ENCODE peak calls at places on chromosomes 11 and 22, in four cellular contexts. U is Peyer's patch, Z is stomach, Q is IMR-90. K is an unnamed sample.
A peak's percentile ranks its signal among the peaks of the same experiment; 100 is the strongest.

GRCh38 chr22:27918351-27919221 is 470 bp downstream of the PITPNB start:
- DNase-seq in U (peak; percentile 62), Z (peak; percentile 33), Q (peak; percentile 45), K (no peak)

GRCh38 chr22:48897638-48897954 is 930.1 kb downstream of the BRD1 start:
- DNase-seq in U (no peak), Z (peak; percentile 20), Q (no peak), K (no peak)

GRCh38 chr11:132586801-132587200 is 945.5 kb downstream of the OPCML start:
- DNase-seq in U (no peak), Z (no peak), Q (peak; percentile 50), K (no peak)

GRCh38 chr22:44825310-44826150 is 73.2 kb downstream of the ARHGAP8 start:
- DNase-seq in U (no peak), Z (no peak), Q (no peak), K (no peak)

GRCh38 chr22:18965526-18966421 is 29.7 kb upstream of the PRODH start:
- DNase-seq in U (no peak), Z (no peak), Q (no peak), K (no peak)

GRCh38 chr22:30015846-30016245 is 64.4 kb upstream of the HORMAD2 start:
- DNase-seq in U (no peak), Z (no peak), Q (peak; percentile 95), K (no peak)

GRCh38 chr22:50705219-50705691 is 32.6 kb downstream of the SHANK3 start:
- DNase-seq in U (no peak), Z (peak; percentile 33), Q (peak; percentile 70), K (peak; percentile 54)

GRCh38 chr11:15657264-15657663 is 542.5 kb downstream of the INSC start:
- DNase-seq in U (no peak), Z (no peak), Q (no peak), K (no peak)

GRCh38 chr11:57546869-57547518 is 9.6 kb downstream of the SMTNL1 start:
- DNase-seq in U (no peak), Z (no peak), Q (peak; percentile 72), K (no peak)

GRCh38 chr22:41913842-41914534 is 886 bp downstream of the SHISA8 start:
- DNase-seq in U (no peak), Z (no peak), Q (no peak), K (no peak)

GRCh38 chr11:99988105-99988907 is 698.8 kb upstream of the ARHGAP42 start:
- DNase-seq in U (no peak), Z (no peak), Q (no peak), K (no peak)

GRCh38 chr11:127677813-127678212 is 677.2 kb upstream of the KIRREL3 start:
- DNase-seq in U (no peak), Z (no peak), Q (no peak), K (no peak)

GRCh38 chr11:131467645-131468270 is 97.3 kb downstream of the NTM start:
- DNase-seq in U (no peak), Z (no peak), Q (no peak), K (no peak)

GRCh38 chr11:19938051-19938856 is 222.0 kb downstream of the DBX1 start:
- DNase-seq in U (peak; percentile 77), Z (peak; percentile 53), Q (peak; percentile 54), K (no peak)

GRCh38 chr11:117187428-117187798 is 8.9 kb downstream of the SIDT2 start:
- DNase-seq in U (peak; percentile 41), Z (peak; percentile 25), Q (no peak), K (no peak)

GRCh38 chr11:37394236-37394870 is 796.3 kb upstream of the RAG2 start:
- DNase-seq in U (no peak), Z (no peak), Q (no peak), K (no peak)

GRCh38 chr22:20748820-20749428 is 25.0 kb upstream of the SERPIND1 start:
- DNase-seq in U (peak; percentile 68), Z (no peak), Q (peak; percentile 52), K (no peak)

GRCh38 chr11:62151737-62152102 is 27.9 kb downstream of the INCENP start:
- DNase-seq in U (peak; percentile 27), Z (peak; percentile 21), Q (no peak), K (no peak)

GRCh38 chr11:635945-636510 is 1.0 kb upstream of the DRD4 start:
- DNase-seq in U (no peak), Z (no peak), Q (no peak), K (no peak)

GRCh38 chr11:638616-639323 is 1.7 kb downstream of the DRD4 start:
- DNase-seq in U (no peak), Z (no peak), Q (no peak), K (no peak)

GRCh38 chr11:637593-638507 is 781 bp downstream of the DRD4 start:
- DNase-seq in U (no peak), Z (no peak), Q (no peak), K (no peak)

GRCh38 chr11:636511-637332 is at the start of gene DRD4:
- DNase-seq in U (no peak), Z (no peak), Q (peak; percentile 37), K (no peak)

GRCh38 chr11:637333-637592 is 194 bp downstream of the DRD4 start:
- DNase-seq in U (no peak), Z (no peak), Q (no peak), K (no peak)
- H3K27me3 ChIP-seq in U (peaks cover 10% of the 10 kb centered on the region), Z (peaks cover 54% of the 10 kb centered on the region), Q (peaks cover 16% of the 10 kb centered on the region), K (peaks cover 27% of the 10 kb centered on the region)

GRCh38 chr11:111301004-111301839 is 2.9 kb downstream of the POU2AF3 start:
- DNase-seq in U (no peak), Z (peak; percentile 63), Q (no peak), K (no peak)
- H3K27me3 ChIP-seq in U (no peaks in the 10 kb centered on the region), Z (peaks cover 20% of the 10 kb centered on the region), Q (peaks cover 64% of the 10 kb centered on the region), K (peaks cover 4% of the 10 kb centered on the region)

GRCh38 chr22:43401661-43402060 is 10.2 kb upstream of the MPPED1 start:
- DNase-seq in U (no peak), Z (no peak), Q (no peak), K (no peak)

GRCh38 chr22:43399980-43400358 is 11.8 kb upstream of the MPPED1 start:
- DNase-seq in U (no peak), Z (no peak), Q (no peak), K (no peak)

GRCh38 chr22:43401233-43401632 is 10.6 kb upstream of the MPPED1 start:
- DNase-seq in U (no peak), Z (no peak), Q (no peak), K (no peak)

GRCh38 chr22:43399338-43399979 is 12.4 kb upstream of the MPPED1 start:
- DNase-seq in U (no peak), Z (no peak), Q (no peak), K (no peak)

DNA sequence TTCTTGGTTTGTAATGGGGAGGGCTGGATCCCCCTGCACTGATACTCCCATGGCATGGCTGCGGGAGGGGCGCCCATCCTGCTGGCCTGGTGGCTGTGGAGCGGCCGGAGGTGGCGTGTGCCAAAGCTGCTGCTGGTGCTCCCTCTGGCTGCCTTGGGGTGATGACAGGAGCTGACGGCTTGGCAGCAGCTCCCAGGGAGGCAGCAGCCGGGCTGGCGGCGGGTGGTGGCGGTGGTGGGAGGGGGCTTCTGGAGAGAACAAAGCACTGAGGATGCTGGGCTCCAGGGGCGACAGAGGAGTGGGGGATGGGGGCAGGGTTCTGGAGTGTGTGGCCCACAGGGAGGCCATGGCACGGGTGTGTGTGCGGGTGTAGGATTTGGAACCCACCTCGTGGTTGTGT is 11.4 kb upstream of the MPPED1 start:
- DNase-seq in U (no peak), Z (no peak), Q (no peak), K (no peak)
- H3K27me3 ChIP-seq in U (no peaks in the 10 kb centered on the region), Z (peaks cover 33% of the 10 kb centered on the region), Q (peaks cover 5% of the 10 kb centered on the region), K (no peaks in the 10 kb centered on the region)

DNA sequence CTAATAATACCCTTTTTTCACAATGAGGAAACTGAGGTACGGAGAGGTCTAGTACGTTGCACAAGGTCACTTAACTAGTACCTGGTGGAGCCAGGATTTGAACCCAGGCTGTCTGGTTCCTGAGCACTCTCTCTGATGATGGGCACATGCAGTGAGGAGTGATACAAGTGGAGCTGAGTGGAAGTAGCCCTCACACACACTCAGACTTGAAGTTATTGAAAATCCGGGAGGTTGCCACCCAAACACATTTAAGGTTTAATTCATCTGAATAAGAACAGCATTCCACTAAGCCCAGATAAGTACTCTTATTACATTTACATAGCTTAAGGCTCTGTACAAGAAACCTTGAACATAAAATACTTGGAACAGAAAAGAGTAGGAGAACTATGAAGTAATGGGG is 4.8 kb downstream of the GRAP2 start:
- DNase-seq in U (no peak), Z (no peak), Q (no peak), K (no peak)
- H3K27me3 ChIP-seq in U (no peaks in the 10 kb centered on the region), Z (no peaks in the 10 kb centered on the region), Q (peaks cover 42% of the 10 kb centered on the region), K (no peaks in the 10 kb centered on the region)

GRCh38 chr11:70666336-70666735 is 268.0 kb downstream of the CTTN start:
- DNase-seq in U (no peak), Z (no peak), Q (no peak), K (no peak)
- H3K27me3 ChIP-seq in U (no peaks in the 10 kb centered on the region), Z (peaks cover 58% of the 10 kb centered on the region), Q (no peaks in the 10 kb centered on the region), K (no peaks in the 10 kb centered on the region)